ENCODE peak calls at places on chromosomes 3 and 15, in four cellular contexts. L is occipital lobe, M is stomach, C is germinal center. F is an unnamed sample.

GRCh38 chr3:32996755-32997091 is 45.3 kb downstream of the CCR4 start:
- DNase-seq in C (no peak), L (no peak), M (no peak), F (no peak)

GRCh38 chr3:144444061-144444460 is 472.4 kb downstream of the DIPK2A start:
- DNase-seq in L (no peak), M (no peak), C (no peak), F (no peak)

GRCh38 chr3:9955611-9956352 is 3.6 kb upstream of the PRRT3 start:
- DNase-seq in M (no peak), C (no peak), L (no peak), F (no peak)

GRCh38 chr3:46892285-46893145 is 15.0 kb downstream of the PTH1R start:
- DNase-seq in L (peak), C (peak), M (peak), F (no peak)

GRCh38 chr15:40756938-40757337 is 1.9 kb upstream of the RMDN3 start:
- DNase-seq in M (no peak), C (no peak), L (no peak), F (no peak)

GRCh38 chr15:36332301-36332700 is 247.1 kb upstream of the CDIN1 start:
- DNase-seq in L (no peak), M (no peak), C (no peak), F (no peak)

GRCh38 chr3:146540236-146540635 is 4.2 kb downstream of the PLSCR1 start:
- DNase-seq in M (no peak), L (no peak), C (no peak), F (no peak)

GRCh38 chr3:22249658-22250057 is 498.6 kb upstream of the ZNF385D start:
- DNase-seq in C (no peak), L (no peak), M (no peak), F (no peak)

GRCh38 chr15:55820043-55820442 is 77.1 kb upstream of the PRTG start:
- DNase-seq in L (no peak), M (no peak), C (no peak), F (no peak)

GRCh38 chr3:72633534-72633933 is 214.7 kb downstream of the SHQ1 start:
- DNase-seq in C (no peak), L (no peak), M (no peak), F (no peak)

GRCh38 chr15:82849556-82850241 is 40.3 kb downstream of the WHAMM start:
- DNase-seq in C (peak), L (no peak), M (peak), F (no peak)

GRCh38 chr3:194851254-194851653 is 165.6 kb downstream of the FAM43A start:
- DNase-seq in C (no peak), M (no peak), L (no peak), F (no peak)

GRCh38 chr15:67554580-67554979 is 12.1 kb downstream of the MAP2K5 start:
- DNase-seq in C (no peak), M (no peak), L (no peak), F (no peak)

GRCh38 chr3:57757642-57758297 is 1.7 kb downstream of the SLMAP start:
- DNase-seq in M (no peak), L (no peak), C (no peak), F (no peak)

GRCh38 chr15:101100593-101101442 is 151.0 kb downstream of the CHSY1 start:
- DNase-seq in L (no peak), M (no peak), C (no peak), F (no peak)

GRCh38 chr15:55494927-55495326 is 13.1 kb downstream of the DNAAF4 start:
- DNase-seq in M (no peak), C (peak), L (no peak), F (no peak)

GRCh38 chr15:80750591-80750990 is 28.6 kb upstream of the CEMIP start:
- DNase-seq in L (no peak), M (no peak), C (no peak), F (no peak)

GRCh38 chr3:172476339-172476738 is 28.1 kb upstream of the GHSR start:
- DNase-seq in C (no peak), M (no peak), L (no peak), F (no peak)

GRCh38 chr3:149969945-149970715 is 565 bp downstream of the PFN2 start:
- DNase-seq in M (peak), C (peak), L (peak), F (peak)

GRCh38 chr3:89571707-89572106 is 464.3 kb downstream of the EPHA3 start:
- DNase-seq in L (peak), C (no peak), M (no peak), F (no peak)

GRCh38 chr3:124372784-124373183 is 357.5 kb upstream of the UMPS start:
- DNase-seq in M (no peak), C (no peak), L (no peak), F (no peak)

GRCh38 chr3:157275832-157276231 is 115.9 kb upstream of the CCNL1 start:
- DNase-seq in L (no peak), M (no peak), C (no peak), F (no peak)

GRCh38 chr3:148957586-148957985 is 33.8 kb upstream of the GYG1 start:
- DNase-seq in M (no peak), L (no peak), C (no peak), F (no peak)

GRCh38 chr3:170050753-170051152 is 13.0 kb downstream of the GPR160 start:
- DNase-seq in C (no peak), L (no peak), M (no peak), F (no peak)

GRCh38 chr3:30311781-30312180 is 294.6 kb upstream of the TGFBR2 start:
- DNase-seq in C (no peak), M (peak), L (no peak), F (no peak)

GRCh38 chr3:64859625-64860590 is 172.1 kb upstream of the ADAMTS9 start:
- DNase-seq in L (no peak), C (no peak), M (no peak), F (no peak)

F was measured in effector CD8-positive, alpha-beta T cell.